ENCODE peak calls at places on chromosomes 1 and 21, in seven cellular contexts. N is occipital lobe, A is ecto neural progenitor cell, F is NB4, I is nephron progenitor cell, X is smooth muscle cell of the brain vasculature, E is head of caudate nucleus. C is an unnamed sample.

GRCh38 chr1:97867127-97867526 is 53.7 kb downstream of the DPYD start:
- DNase-seq in N (no peak), A (no peak), F (no peak), I (no peak), X (no peak), E (no peak), C (no peak)

GRCh38 chr1:153963850-153964331 is 554 bp upstream of the SLC39A1 start:
- DNase-seq in N (no peak), A (peak; percentile 82), F (no peak), I (peak; percentile 67), X (no peak), E (no peak), C (no peak)

GRCh38 chr1:4146101-4146500 is 246.0 kb upstream of the C1orf174 start:
- DNase-seq in N (no peak), A (no peak), F (no peak), I (no peak), X (no peak), E (no peak), C (no peak)

GRCh38 chr1:184242507-184242943 is 144.3 kb upstream of the C1orf21 start:
- DNase-seq in N (no peak), A (no peak), F (no peak), I (no peak), X (no peak), E (no peak), C (peak; percentile 13)

GRCh38 chr1:228885845-228886244 is 150.6 kb downstream of the RHOU start:
- DNase-seq in N (no peak), A (no peak), F (no peak), I (no peak), X (no peak), E (no peak), C (no peak)

GRCh38 chr1:184056921-184057496 is 5.5 kb downstream of the TSEN15 start:
- DNase-seq in N (no peak), A (no peak), F (no peak), I (no peak), X (no peak), E (no peak), C (no peak)

GRCh38 chr1:2382621-2383361 is 8.6 kb downstream of the MORN1 start:
- DNase-seq in N (no peak), A (peak; percentile 73), F (no peak), I (peak; percentile 72), X (no peak), E (peak; percentile 26), C (peak; percentile 81)

GRCh38 chr1:248622491-248623106 is 12.3 kb downstream of the OR2T11 start:
- DNase-seq in N (no peak), A (no peak), F (peak; percentile 75), I (no peak), X (no peak), E (no peak), C (peak; percentile 13)

GRCh38 chr1:213973129-213973528 is 14.6 kb upstream of the PROX1 start:
- DNase-seq in N (no peak), A (no peak), F (peak; percentile 55), I (no peak), X (no peak), E (no peak), C (no peak)

GRCh38 chr1:164588388-164589341 is 29.7 kb downstream of the PBX1 start:
- DNase-seq in N (no peak), A (peak; percentile 83), F (no peak), I (peak; percentile 57), X (no peak), E (peak; percentile 77), C (peak; percentile 15)

GRCh38 chr21:34197561-34197960 is 124.2 kb downstream of the MRPS6 start:
- DNase-seq in N (no peak), A (no peak), F (peak; percentile 11), I (no peak), X (no peak), E (no peak), C (no peak)

GRCh38 chr1:173474097-173474779 is 2.9 kb upstream of the PRDX6 start:
- DNase-seq in N (no peak), A (no peak), F (no peak), I (no peak), X (no peak), E (no peak), C (no peak)

GRCh38 chr21:41669533-41669830 is 97.4 kb downstream of the RIPK4 start:
- DNase-seq in N (no peak), A (no peak), F (no peak), I (no peak), X (no peak), E (no peak), C (no peak)

GRCh38 chr1:153652795-153653507 is 5.6 kb upstream of the SNAPIN start:
- DNase-seq in N (no peak), A (no peak), F (no peak), I (no peak), X (no peak), E (no peak), C (no peak)

GRCh38 chr21:45152265-45152746 is 77.9 kb downstream of the ADARB1 start:
- DNase-seq in N (no peak), A (peak; percentile 77), F (peak; percentile 94), I (peak; percentile 67), X (no peak), E (peak; percentile 71), C (no peak)

GRCh38 chr1:214276786-214277185 is 4.2 kb upstream of the SMYD2 start:
- DNase-seq in N (no peak), A (no peak), F (no peak), I (no peak), X (no peak), E (no peak), C (no peak)

GRCh38 chr1:34164510-34165381 is at the start of gene CSMD2:
- DNase-seq in N (peak; percentile 76), A (peak; percentile 82), F (no peak), I (peak; percentile 70), X (no peak), E (peak; percentile 92), C (peak; percentile 65)

GRCh38 chr1:46041974-46042373 is 90.5 kb downstream of the PIK3R3 start:
- DNase-seq in N (no peak), A (no peak), F (no peak), I (no peak), X (no peak), E (peak; percentile 16), C (peak; percentile 62)

GRCh38 chr1:237774246-237774645 is 116.5 kb downstream of the ZP4 start:
- DNase-seq in N (no peak), A (no peak), F (no peak), I (no peak), X (no peak), E (no peak), C (no peak)

GRCh38 chr1:165456114-165456513 is 11.2 kb upstream of the RXRG start:
- DNase-seq in N (no peak), A (no peak), F (no peak), I (no peak), X (no peak), E (no peak), C (no peak)

GRCh38 chr1:185317886-185318310 is 855 bp upstream of the IVNS1ABP start:
- DNase-seq in N (no peak), A (no peak), F (no peak), I (no peak), X (no peak), E (peak; percentile 28), C (peak; percentile 12)

GRCh38 chr1:236129315-236129714 is 13.0 kb upstream of the GPR137B start:
- DNase-seq in N (no peak), A (no peak), F (no peak), I (no peak), X (no peak), E (peak; percentile 48), C (no peak)

C was measured in cerebellum.